ENCODE peak calls at places on chromosome 13, in ten cellular contexts. O is DND-41; E is brain microvascular endothelial cell; B is small intestine; T is body of pancreas; W is CD8-positive, alpha-beta T cell; G is H9; N is CD8-positive, alpha-beta memory T cell; A is tibial nerve; X is ovary. Y is an unnamed sample. For H3K27me3, the result is how much of the 10 kb centered on the place peaks cover.

GRCh38 chr13:19862511-19863313 is 737 bp downstream of the ZMYM5 start:
- DNase-seq in O (peak), E (peak), B (peak), T (peak), W (peak), G (peak), N (peak), A (peak), X (peak), Y (no peak)

GRCh38 chr13:113991191-113991669 is 17.4 kb upstream of the C13orf46 start:
- DNase-seq in O (no peak), E (no peak), B (no peak), T (no peak), W (no peak), G (no peak), N (no peak), A (no peak), X (no peak), Y (no peak)

GRCh38 chr13:65834897-65835296 is 1395.2 kb downstream of the PCDH9 start:
- DNase-seq in O (no peak), E (no peak), B (no peak), T (no peak), W (no peak), G (no peak), N (no peak), A (no peak), X (no peak), Y (no peak)

GRCh38 chr13:113927661-113928581 is 46.0 kb downstream of the C13orf46 start:
- DNase-seq in O (no peak), E (peak), B (no peak), T (peak), W (no peak), G (peak), N (no peak), A (peak), X (no peak), Y (no peak)

GRCh38 chr13:74889321-74889720 is 592.6 kb downstream of the TBC1D4 start:
- DNase-seq in O (no peak), E (no peak), B (no peak), T (no peak), W (no peak), G (no peak), N (no peak), A (no peak), X (no peak), Y (no peak)

GRCh38 chr13:112525306-112525945 is 62.5 kb downstream of the TUBGCP3 start:
- DNase-seq in O (no peak), E (no peak), B (no peak), T (no peak), W (no peak), G (no peak), N (no peak), A (no peak), X (no peak), Y (no peak)

GRCh38 chr13:101945435-101945834 is 456.4 kb downstream of the FGF14 start:
- DNase-seq in O (no peak), E (no peak), B (no peak), T (no peak), W (no peak), G (peak), N (no peak), A (no peak), X (no peak), Y (no peak)

GRCh38 chr13:113589961-113590339 is 5.4 kb downstream of the TFDP1 start:
- DNase-seq in O (no peak), E (no peak), B (no peak), T (no peak), W (no peak), G (no peak), N (no peak), A (no peak), X (no peak), Y (peak)

GRCh38 chr13:97407540-97407939 is 26.4 kb upstream of the RAP2A start:
- DNase-seq in O (no peak), E (no peak), B (no peak), T (no peak), W (no peak), G (no peak), N (no peak), A (no peak), X (no peak), Y (no peak)

GRCh38 chr13:107461751-107462150 is 753.6 kb downstream of the LIG4 start:
- DNase-seq in O (no peak), E (no peak), B (no peak), T (no peak), W (no peak), G (no peak), N (no peak), A (no peak), X (no peak), Y (no peak)

GRCh38 chr13:114151565-114152284 is 19.3 kb upstream of the RASA3 start:
- DNase-seq in O (no peak), E (no peak), B (peak), T (peak), W (peak), G (no peak), N (peak), A (no peak), X (no peak), Y (no peak)

GRCh38 chr13:95644611-95645052 is at the start of gene DZIP1:
- DNase-seq in O (no peak), E (peak), B (no peak), T (peak), W (no peak), G (peak), N (no peak), A (peak), X (peak), Y (peak)

GRCh38 chr13:38213307-38213706 is 136.3 kb upstream of the UFM1 start:
- DNase-seq in O (no peak), E (peak), B (no peak), T (no peak), W (no peak), G (no peak), N (no peak), A (no peak), X (no peak), Y (no peak)

GRCh38 chr13:103703246-103703645 is 637.0 kb upstream of the SLC10A2 start:
- DNase-seq in O (no peak), E (no peak), B (no peak), T (no peak), W (no peak), G (no peak), N (no peak), A (no peak), X (no peak), Y (no peak)

GRCh38 chr13:39895254-39895653 is 239.8 kb downstream of the COG6 start:
- DNase-seq in O (no peak), E (no peak), B (no peak), T (no peak), W (no peak), G (no peak), N (no peak), A (no peak), X (no peak), Y (no peak)

GRCh38 chr13:41130356-41130755 is 2.2 kb downstream of the KBTBD6 start:
- DNase-seq in O (peak), E (no peak), B (no peak), T (no peak), W (no peak), G (no peak), N (no peak), A (no peak), X (no peak), Y (no peak)

GRCh38 chr13:45441633-45442032 is 23.1 kb upstream of the COG3 start:
- DNase-seq in O (no peak), E (peak), B (no peak), T (no peak), W (no peak), G (no peak), N (no peak), A (no peak), X (no peak), Y (no peak)

GRCh38 chr13:41408061-41408460 is 49.3 kb upstream of the RGCC start:
- DNase-seq in O (no peak), E (no peak), B (no peak), T (no peak), W (no peak), G (no peak), N (no peak), A (no peak), X (no peak), Y (no peak)

GRCh38 chr13:20336761-20337160 is 104.6 kb upstream of the GJB6 start:
- DNase-seq in O (no peak), E (no peak), B (no peak), T (no peak), W (no peak), G (no peak), N (no peak), A (no peak), X (no peak), Y (no peak)

GRCh38 chr13:52061587-52061986 is 37.1 kb downstream of the UTP14C start:
- DNase-seq in O (no peak), E (no peak), B (no peak), T (no peak), W (no peak), G (no peak), N (no peak), A (no peak), X (no peak), Y (no peak)

GRCh38 chr13:25253702-25254101 is 33.6 kb downstream of the MTMR6 start:
- DNase-seq in O (no peak), E (no peak), B (no peak), T (no peak), W (no peak), G (no peak), N (no peak), A (no peak), X (no peak), Y (peak)

GRCh38 chr13:58119351-58119750 is 487.8 kb downstream of the PCDH17 start:
- DNase-seq in O (no peak), E (no peak), B (no peak), T (no peak), W (no peak), G (no peak), N (no peak), A (no peak), X (no peak), Y (no peak)

GRCh38 chr13:95858286-95859075 is 181.5 kb downstream of the DNAJC3 start:
- DNase-seq in O (no peak), E (peak), B (peak), T (no peak), W (no peak), G (no peak), N (no peak), A (no peak), X (no peak), Y (no peak)

GRCh38 chr13:65093352-65093751 is 2136.8 kb downstream of the PCDH9 start:
- DNase-seq in O (no peak), E (no peak), B (no peak), T (no peak), W (no peak), G (no peak), N (no peak), A (no peak), X (no peak), Y (no peak)

GRCh38 chr13:104571161-104571889 is 1505.1 kb upstream of the SLC10A2 start:
- DNase-seq in O (peak), E (peak), B (peak), T (peak), W (no peak), G (peak), N (no peak), A (peak), X (peak), Y (no peak)

GRCh38 chr13:98922306-98922705 is 55.6 kb downstream of the DOCK9 start:
- DNase-seq in O (no peak), E (no peak), B (no peak), T (no peak), W (no peak), G (no peak), N (no peak), A (no peak), X (no peak), Y (no peak)
- H3K27me3 ChIP-seq in O (under half), E (under half), B (under half), T (under half), W (under half), G (under half), N (under half), A (under half), X (under half), Y (under half)

DNA sequence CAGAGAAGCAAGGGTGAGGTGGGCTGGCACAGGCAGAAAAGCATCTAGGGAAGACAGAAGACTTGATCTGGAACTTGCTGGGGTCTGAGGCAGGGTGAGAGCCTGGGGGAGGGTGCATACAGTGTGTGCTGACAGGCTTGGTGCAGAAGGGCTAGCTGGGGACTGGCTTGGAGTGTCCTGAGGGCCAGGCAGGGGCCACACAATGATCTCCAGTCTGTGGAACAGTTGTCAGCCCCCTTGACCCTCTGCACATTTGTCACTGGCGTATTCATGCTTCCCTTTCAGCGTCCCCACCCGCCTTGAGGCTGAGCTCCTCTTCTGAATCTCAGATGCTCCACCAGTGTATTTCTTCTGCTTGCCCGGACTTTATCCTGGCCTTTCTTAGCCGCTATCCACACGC is 2.8 kb upstream of the MICU2 start:
- DNase-seq in O (no peak), E (no peak), B (no peak), T (no peak), W (no peak), G (no peak), N (no peak), A (no peak), X (no peak), Y (no peak)
- H3K27me3 ChIP-seq in O (under half), E (under half), B (under half), T (under half), W (under half), G (under half), N (under half), A (under half), X (under half), Y (under half)

GRCh38 chr13:99965329-99966000 is 6.1 kb downstream of the ZIC5 start:
- DNase-seq in O (no peak), E (no peak), B (no peak), T (no peak), W (no peak), G (no peak), N (no peak), A (no peak), X (no peak), Y (no peak)

GRCh38 chr13:99967884-99968520 is 3.6 kb downstream of the ZIC5 start:
- DNase-seq in O (no peak), E (no peak), B (no peak), T (no peak), W (no peak), G (no peak), N (no peak), A (no peak), X (no peak), Y (no peak)

GRCh38 chr13:99968521-99969367 is 2.8 kb downstream of the ZIC5 start:
- DNase-seq in O (no peak), E (no peak), B (peak), T (no peak), W (peak), G (peak), N (no peak), A (no peak), X (no peak), Y (no peak)

GRCh38 chr13:99969368-99969933 is 2.1 kb downstream of the ZIC5 start:
- DNase-seq in O (no peak), E (no peak), B (no peak), T (no peak), W (no peak), G (no peak), N (no peak), A (no peak), X (no peak), Y (peak)

GRCh38 chr13:99967498-99967883 is 4.1 kb downstream of the ZIC5 start:
- DNase-seq in O (no peak), E (no peak), B (no peak), T (no peak), W (no peak), G (no peak), N (no peak), A (no peak), X (no peak), Y (no peak)
- H3K27me3 ChIP-seq in O (under half), E (under half), B (half or more), T (under half), W (half or more), G (under half), N (half or more), A (under half), X (under half), Y (under half)

GRCh38 chr13:83883061-83883523 is 818 bp upstream of the SLITRK1 start:
- DNase-seq in O (no peak), E (no peak), B (no peak), T (no peak), W (no peak), G (peak), N (no peak), A (no peak), X (no peak), Y (no peak)
- H3K27me3 ChIP-seq in O (under half), E (under half), B (under half), T (under half), W (under half), G (under half), N (under half), A (under half), X (under half), Y (under half)

GRCh38 chr13:110294146-110294545 is 12.8 kb downstream of the COL4A1 start:
- DNase-seq in O (no peak), E (no peak), B (no peak), T (no peak), W (no peak), G (no peak), N (no peak), A (no peak), X (peak), Y (no peak)
- H3K27me3 ChIP-seq in O (under half), E (under half), B (under half), T (under half), W (under half), G (under half), N (under half), A (under half), X (under half), Y (under half)

GRCh38 chr13:44371421-44371820 is 2.2 kb upstream of the SERP2 start:
- DNase-seq in O (no peak), E (no peak), B (no peak), T (no peak), W (no peak), G (no peak), N (no peak), A (no peak), X (no peak), Y (no peak)
- H3K27me3 ChIP-seq in O (under half), E (under half), B (under half), T (under half), W (under half), G (under half), N (under half), A (under half), X (under half), Y (under half)

GRCh38 chr13:47556703-47557102 is 444.4 kb downstream of the SUCLA2 start:
- DNase-seq in O (no peak), E (no peak), B (no peak), T (no peak), W (no peak), G (no peak), N (no peak), A (no peak), X (no peak), Y (no peak)
- H3K27me3 ChIP-seq in O (under half), E (under half), B (under half), T (under half), W (under half), G (under half), N (under half), A (under half), X (under half), Y (under half)

DNA sequence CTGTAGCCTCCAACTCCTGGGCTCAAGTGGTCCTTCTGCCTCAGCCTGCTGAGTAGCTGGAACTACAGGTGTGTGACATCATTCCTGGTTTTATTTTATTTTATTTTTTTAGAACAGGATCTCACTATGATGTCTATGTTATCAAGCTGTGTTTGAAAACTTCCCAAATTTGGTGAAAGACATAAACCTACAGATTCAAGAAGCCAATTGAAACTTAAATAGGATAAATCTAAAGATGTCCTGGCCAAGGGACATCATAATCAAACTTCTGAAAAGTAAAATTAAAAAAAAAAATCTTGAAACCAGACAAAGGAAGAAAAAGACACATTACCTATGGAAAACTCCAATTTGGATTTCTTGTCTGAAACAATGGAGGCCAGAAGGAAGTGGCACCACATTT is 23.1 kb upstream of the PDX1 start:
- DNase-seq in O (no peak), E (no peak), B (no peak), T (no peak), W (no peak), G (no peak), N (no peak), A (no peak), X (no peak), Y (no peak)
- H3K27me3 ChIP-seq in O (under half), E (under half), B (under half), T (under half), W (under half), G (under half), N (under half), A (under half), X (under half), Y (under half)

GRCh38 chr13:100890645-100891044 is 216.1 kb upstream of the TMTC4 start:
- DNase-seq in O (no peak), E (no peak), B (no peak), T (no peak), W (no peak), G (no peak), N (no peak), A (no peak), X (no peak), Y (no peak)
- H3K27me3 ChIP-seq in O (under half), E (under half), B (under half), T (under half), W (under half), G (under half), N (under half), A (under half), X (under half), Y (under half)

GRCh38 chr13:60611523-60611922 is 214.5 kb downstream of the TDRD3 start:
- DNase-seq in O (no peak), E (no peak), B (no peak), T (no peak), W (no peak), G (no peak), N (no peak), A (no peak), X (no peak), Y (no peak)
- H3K27me3 ChIP-seq in O (under half), E (under half), B (under half), T (under half), W (under half), G (under half), N (under half), A (under half), X (under half), Y (under half)

Y was measured in HAP-1.